ENCODE peak calls at places on chromosomes 11 and 22, in ten cellular contexts. One of them, this sample, is unnamed.
A peak's percentile ranks its signal among the peaks of the same experiment; 100 is the strongest.

GRCh38 chr11:93099811-93100210 is 98.0 kb downstream of the SLC36A4 start:
- DNase-seq in stimulated activated naive CD8-positive, alpha-beta T cell treated with anti-CD3 and anti-CD28 coated beads, Interleukin-15, Interleukin-2, amounts not matched to agents 100 U/mL and 50 U/mL, for 24 hours: no peak
- DNase-seq in activated CD4-positive, CD25-positive, alpha-beta regulatory T cell: no peak
- DNase-seq in activated naive CD8-positive, alpha-beta T cell treated with anti-CD3 and anti-CD28 coated beads, Interleukin-2, amount 50 U/mL, for 24 hours: no peak
- DNase-seq in pancreas: no peak
- DNase-seq in NCI-H1092: no peak
- DNase-seq in HCT116: no peak
- DNase-seq in kidney glomerular epithelial cell: no peak
- DNase-seq in AG04449: peak; percentile 23
- DNase-seq in NCI-H1417: no peak
- DNase-seq in this sample: no peak

GRCh38 chr11:8593935-8594909 is at the start of gene STK33:
- DNase-seq in stimulated activated naive CD8-positive, alpha-beta T cell treated with anti-CD3 and anti-CD28 coated beads, Interleukin-15, Interleukin-2, amounts not matched to agents 100 U/mL and 50 U/mL, for 24 hours: peak; percentile 64
- DNase-seq in activated CD4-positive, CD25-positive, alpha-beta regulatory T cell: no peak
- DNase-seq in activated naive CD8-positive, alpha-beta T cell treated with anti-CD3 and anti-CD28 coated beads, Interleukin-2, amount 50 U/mL, for 24 hours: peak; percentile 68
- DNase-seq in pancreas: peak; percentile 84
- DNase-seq in NCI-H1092: peak; percentile 59
- DNase-seq in HCT116: peak; percentile 34
- DNase-seq in kidney glomerular epithelial cell: peak; percentile 66
- DNase-seq in AG04449: no peak
- DNase-seq in NCI-H1417: peak; percentile 89
- DNase-seq in this sample: peak; percentile 63

GRCh38 chr11:82308979-82309378 is 424.7 kb downstream of the FAM181B start:
- DNase-seq in stimulated activated naive CD8-positive, alpha-beta T cell treated with anti-CD3 and anti-CD28 coated beads, Interleukin-15, Interleukin-2, amounts not matched to agents 100 U/mL and 50 U/mL, for 24 hours: no peak
- DNase-seq in activated CD4-positive, CD25-positive, alpha-beta regulatory T cell: no peak
- DNase-seq in activated naive CD8-positive, alpha-beta T cell treated with anti-CD3 and anti-CD28 coated beads, Interleukin-2, amount 50 U/mL, for 24 hours: no peak
- DNase-seq in pancreas: no peak
- DNase-seq in NCI-H1092: no peak
- DNase-seq in HCT116: no peak
- DNase-seq in kidney glomerular epithelial cell: no peak
- DNase-seq in AG04449: no peak
- DNase-seq in NCI-H1417: no peak
- DNase-seq in this sample: no peak

GRCh38 chr11:44775366-44776356 is 48.9 kb downstream of the TSPAN18 start:
- DNase-seq in stimulated activated naive CD8-positive, alpha-beta T cell treated with anti-CD3 and anti-CD28 coated beads, Interleukin-15, Interleukin-2, amounts not matched to agents 100 U/mL and 50 U/mL, for 24 hours: peak; percentile 70
- DNase-seq in activated CD4-positive, CD25-positive, alpha-beta regulatory T cell: no peak
- DNase-seq in activated naive CD8-positive, alpha-beta T cell treated with anti-CD3 and anti-CD28 coated beads, Interleukin-2, amount 50 U/mL, for 24 hours: peak; percentile 65
- DNase-seq in pancreas: peak; percentile 75
- DNase-seq in NCI-H1092: peak; percentile 49
- DNase-seq in HCT116: peak; percentile 69
- DNase-seq in kidney glomerular epithelial cell: no peak
- DNase-seq in AG04449: no peak
- DNase-seq in NCI-H1417: peak; percentile 10
- DNase-seq in this sample: no peak

GRCh38 chr11:2489103-2489502 is 44.3 kb downstream of the KCNQ1 start:
- DNase-seq in stimulated activated naive CD8-positive, alpha-beta T cell treated with anti-CD3 and anti-CD28 coated beads, Interleukin-15, Interleukin-2, amounts not matched to agents 100 U/mL and 50 U/mL, for 24 hours: no peak
- DNase-seq in activated CD4-positive, CD25-positive, alpha-beta regulatory T cell: no peak
- DNase-seq in activated naive CD8-positive, alpha-beta T cell treated with anti-CD3 and anti-CD28 coated beads, Interleukin-2, amount 50 U/mL, for 24 hours: no peak
- DNase-seq in pancreas: no peak
- DNase-seq in NCI-H1092: no peak
- DNase-seq in HCT116: no peak
- DNase-seq in kidney glomerular epithelial cell: no peak
- DNase-seq in AG04449: no peak
- DNase-seq in NCI-H1417: no peak
- DNase-seq in this sample: no peak

GRCh38 chr11:106998126-106998525 is 20.1 kb downstream of the GUCY1A2 start:
- DNase-seq in stimulated activated naive CD8-positive, alpha-beta T cell treated with anti-CD3 and anti-CD28 coated beads, Interleukin-15, Interleukin-2, amounts not matched to agents 100 U/mL and 50 U/mL, for 24 hours: no peak
- DNase-seq in activated CD4-positive, CD25-positive, alpha-beta regulatory T cell: no peak
- DNase-seq in activated naive CD8-positive, alpha-beta T cell treated with anti-CD3 and anti-CD28 coated beads, Interleukin-2, amount 50 U/mL, for 24 hours: no peak
- DNase-seq in pancreas: no peak
- DNase-seq in NCI-H1092: no peak
- DNase-seq in HCT116: no peak
- DNase-seq in kidney glomerular epithelial cell: no peak
- DNase-seq in AG04449: peak; percentile 60
- DNase-seq in NCI-H1417: no peak
- DNase-seq in this sample: no peak

GRCh38 chr11:75107187-75107586 is 10.5 kb upstream of the OR2AT4 start:
- DNase-seq in stimulated activated naive CD8-positive, alpha-beta T cell treated with anti-CD3 and anti-CD28 coated beads, Interleukin-15, Interleukin-2, amounts not matched to agents 100 U/mL and 50 U/mL, for 24 hours: no peak
- DNase-seq in activated CD4-positive, CD25-positive, alpha-beta regulatory T cell: no peak
- DNase-seq in activated naive CD8-positive, alpha-beta T cell treated with anti-CD3 and anti-CD28 coated beads, Interleukin-2, amount 50 U/mL, for 24 hours: no peak
- DNase-seq in pancreas: no peak
- DNase-seq in NCI-H1092: no peak
- DNase-seq in HCT116: no peak
- DNase-seq in kidney glomerular epithelial cell: no peak
- DNase-seq in AG04449: no peak
- DNase-seq in NCI-H1417: no peak
- DNase-seq in this sample: no peak

GRCh38 chr11:11426226-11426915 is 73.3 kb upstream of the CSNK2A3 start:
- DNase-seq in stimulated activated naive CD8-positive, alpha-beta T cell treated with anti-CD3 and anti-CD28 coated beads, Interleukin-15, Interleukin-2, amounts not matched to agents 100 U/mL and 50 U/mL, for 24 hours: no peak
- DNase-seq in activated CD4-positive, CD25-positive, alpha-beta regulatory T cell: no peak
- DNase-seq in activated naive CD8-positive, alpha-beta T cell treated with anti-CD3 and anti-CD28 coated beads, Interleukin-2, amount 50 U/mL, for 24 hours: no peak
- DNase-seq in pancreas: no peak
- DNase-seq in NCI-H1092: no peak
- DNase-seq in HCT116: no peak
- DNase-seq in kidney glomerular epithelial cell: no peak
- DNase-seq in AG04449: no peak
- DNase-seq in NCI-H1417: no peak
- DNase-seq in this sample: no peak

GRCh38 chr11:35141538-35141937 is 2.6 kb downstream of the CD44 start:
- DNase-seq in stimulated activated naive CD8-positive, alpha-beta T cell treated with anti-CD3 and anti-CD28 coated beads, Interleukin-15, Interleukin-2, amounts not matched to agents 100 U/mL and 50 U/mL, for 24 hours: peak; percentile 38
- DNase-seq in activated CD4-positive, CD25-positive, alpha-beta regulatory T cell: no peak
- DNase-seq in activated naive CD8-positive, alpha-beta T cell treated with anti-CD3 and anti-CD28 coated beads, Interleukin-2, amount 50 U/mL, for 24 hours: no peak
- DNase-seq in pancreas: peak; percentile 62
- DNase-seq in NCI-H1092: no peak
- DNase-seq in HCT116: no peak
- DNase-seq in kidney glomerular epithelial cell: no peak
- DNase-seq in AG04449: no peak
- DNase-seq in NCI-H1417: no peak
- DNase-seq in this sample: no peak

GRCh38 chr22:29830585-29830984 is 7.5 kb downstream of the ASCC2 start:
- DNase-seq in stimulated activated naive CD8-positive, alpha-beta T cell treated with anti-CD3 and anti-CD28 coated beads, Interleukin-15, Interleukin-2, amounts not matched to agents 100 U/mL and 50 U/mL, for 24 hours: no peak
- DNase-seq in activated CD4-positive, CD25-positive, alpha-beta regulatory T cell: no peak
- DNase-seq in activated naive CD8-positive, alpha-beta T cell treated with anti-CD3 and anti-CD28 coated beads, Interleukin-2, amount 50 U/mL, for 24 hours: no peak
- DNase-seq in pancreas: no peak
- DNase-seq in NCI-H1092: no peak
- DNase-seq in HCT116: no peak
- DNase-seq in kidney glomerular epithelial cell: peak; percentile 4
- DNase-seq in AG04449: no peak
- DNase-seq in NCI-H1417: no peak
- DNase-seq in this sample: no peak

GRCh38 chr11:86938203-86938899 is 16.8 kb downstream of the FZD4 start:
- DNase-seq in stimulated activated naive CD8-positive, alpha-beta T cell treated with anti-CD3 and anti-CD28 coated beads, Interleukin-15, Interleukin-2, amounts not matched to agents 100 U/mL and 50 U/mL, for 24 hours: no peak
- DNase-seq in activated CD4-positive, CD25-positive, alpha-beta regulatory T cell: no peak
- DNase-seq in activated naive CD8-positive, alpha-beta T cell treated with anti-CD3 and anti-CD28 coated beads, Interleukin-2, amount 50 U/mL, for 24 hours: no peak
- DNase-seq in pancreas: no peak
- DNase-seq in NCI-H1092: no peak
- DNase-seq in HCT116: no peak
- DNase-seq in kidney glomerular epithelial cell: no peak
- DNase-seq in AG04449: no peak
- DNase-seq in NCI-H1417: no peak
- DNase-seq in this sample: no peak

GRCh38 chr11:1881442-1882264 is 10.0 kb downstream of the PRR33 start:
- DNase-seq in stimulated activated naive CD8-positive, alpha-beta T cell treated with anti-CD3 and anti-CD28 coated beads, Interleukin-15, Interleukin-2, amounts not matched to agents 100 U/mL and 50 U/mL, for 24 hours: peak; percentile 18
- DNase-seq in activated CD4-positive, CD25-positive, alpha-beta regulatory T cell: no peak
- DNase-seq in activated naive CD8-positive, alpha-beta T cell treated with anti-CD3 and anti-CD28 coated beads, Interleukin-2, amount 50 U/mL, for 24 hours: peak; percentile 4
- DNase-seq in pancreas: peak; percentile 56
- DNase-seq in NCI-H1092: no peak
- DNase-seq in HCT116: no peak
- DNase-seq in kidney glomerular epithelial cell: no peak
- DNase-seq in AG04449: no peak
- DNase-seq in NCI-H1417: no peak
- DNase-seq in this sample: no peak

GRCh38 chr11:127627629-127628462 is 627.3 kb upstream of the KIRREL3 start:
- DNase-seq in stimulated activated naive CD8-positive, alpha-beta T cell treated with anti-CD3 and anti-CD28 coated beads, Interleukin-15, Interleukin-2, amounts not matched to agents 100 U/mL and 50 U/mL, for 24 hours: no peak
- DNase-seq in activated CD4-positive, CD25-positive, alpha-beta regulatory T cell: no peak
- DNase-seq in activated naive CD8-positive, alpha-beta T cell treated with anti-CD3 and anti-CD28 coated beads, Interleukin-2, amount 50 U/mL, for 24 hours: no peak
- DNase-seq in pancreas: peak; percentile 67
- DNase-seq in NCI-H1092: peak; percentile 95
- DNase-seq in HCT116: no peak
- DNase-seq in kidney glomerular epithelial cell: no peak
- DNase-seq in AG04449: no peak
- DNase-seq in NCI-H1417: peak; percentile 91
- DNase-seq in this sample: peak; percentile 81

GRCh38 chr11:105298174-105298573 is 158.6 kb upstream of the CARD18 start:
- DNase-seq in stimulated activated naive CD8-positive, alpha-beta T cell treated with anti-CD3 and anti-CD28 coated beads, Interleukin-15, Interleukin-2, amounts not matched to agents 100 U/mL and 50 U/mL, for 24 hours: no peak
- DNase-seq in activated CD4-positive, CD25-positive, alpha-beta regulatory T cell: no peak
- DNase-seq in activated naive CD8-positive, alpha-beta T cell treated with anti-CD3 and anti-CD28 coated beads, Interleukin-2, amount 50 U/mL, for 24 hours: no peak
- DNase-seq in pancreas: no peak
- DNase-seq in NCI-H1092: no peak
- DNase-seq in HCT116: no peak
- DNase-seq in kidney glomerular epithelial cell: no peak
- DNase-seq in AG04449: no peak
- DNase-seq in NCI-H1417: no peak
- DNase-seq in this sample: no peak

GRCh38 chr11:132742929-132743328 is 789.4 kb downstream of the OPCML start:
- DNase-seq in stimulated activated naive CD8-positive, alpha-beta T cell treated with anti-CD3 and anti-CD28 coated beads, Interleukin-15, Interleukin-2, amounts not matched to agents 100 U/mL and 50 U/mL, for 24 hours: no peak
- DNase-seq in activated CD4-positive, CD25-positive, alpha-beta regulatory T cell: no peak
- DNase-seq in activated naive CD8-positive, alpha-beta T cell treated with anti-CD3 and anti-CD28 coated beads, Interleukin-2, amount 50 U/mL, for 24 hours: no peak
- DNase-seq in pancreas: no peak
- DNase-seq in NCI-H1092: no peak
- DNase-seq in HCT116: no peak
- DNase-seq in kidney glomerular epithelial cell: no peak
- DNase-seq in AG04449: no peak
- DNase-seq in NCI-H1417: no peak
- DNase-seq in this sample: no peak

GRCh38 chr22:49768961-49769690 is 58.5 kb downstream of the BRD1 start:
- DNase-seq in stimulated activated naive CD8-positive, alpha-beta T cell treated with anti-CD3 and anti-CD28 coated beads, Interleukin-15, Interleukin-2, amounts not matched to agents 100 U/mL and 50 U/mL, for 24 hours: no peak
- DNase-seq in activated CD4-positive, CD25-positive, alpha-beta regulatory T cell: no peak
- DNase-seq in activated naive CD8-positive, alpha-beta T cell treated with anti-CD3 and anti-CD28 coated beads, Interleukin-2, amount 50 U/mL, for 24 hours: no peak
- DNase-seq in pancreas: peak; percentile 58
- DNase-seq in NCI-H1092: no peak
- DNase-seq in HCT116: no peak
- DNase-seq in kidney glomerular epithelial cell: no peak
- DNase-seq in AG04449: no peak
- DNase-seq in NCI-H1417: no peak
- DNase-seq in this sample: no peak

This sample was measured in DMS79.